ENCODE peak calls at places on chromosomes 3 and 15, in ten cellular contexts. P is Panc1, V is AG09309, L is neural crest cell, U is hepatocyte, E is GM23338, C is cardiac fibroblast, B is left lung, I is breast epithelium, M is endothelial cell. W is an unnamed sample.

GRCh38 chr3:98681486-98681885 is 81.7 kb upstream of the ST3GAL6 start:
- DNase-seq in P (no peak), V (no peak), L (no peak), U (no peak), E (no peak), C (no peak), B (no peak), I (no peak), M (no peak), W (no peak)

GRCh38 chr3:108983051-108983450 is 29.4 kb upstream of the GUCA1C start:
- DNase-seq in P (no peak), V (no peak), L (no peak), U (no peak), E (no peak), C (no peak), B (no peak), I (no peak), M (no peak), W (no peak)

GRCh38 chr3:59605318-59605717 is 555.5 kb upstream of the CFAP20DC start:
- DNase-seq in P (no peak), V (no peak), L (no peak), U (no peak), E (no peak), C (no peak), B (no peak), I (no peak), M (no peak), W (no peak)

GRCh38 chr15:22831473-22831872 is 7.0 kb upstream of the NIPA2 start:
- DNase-seq in P (no peak), V (no peak), L (no peak), U (no peak), E (no peak), C (peak), B (no peak), I (no peak), M (no peak), W (no peak)

GRCh38 chr3:14200276-14200675 is 21.7 kb downstream of the LSM3 start:
- DNase-seq in P (no peak), V (no peak), L (no peak), U (no peak), E (no peak), C (no peak), B (no peak), I (no peak), M (no peak), W (no peak)

GRCh38 chr15:43277231-43277823 is 10.6 kb upstream of the TGM5 start:
- DNase-seq in P (no peak), V (no peak), L (no peak), U (no peak), E (no peak), C (no peak), B (no peak), I (peak), M (no peak), W (no peak)

GRCh38 chr3:61387817-61388216 is 136.6 kb upstream of the FHIT start:
- DNase-seq in P (no peak), V (no peak), L (no peak), U (no peak), E (no peak), C (no peak), B (no peak), I (no peak), M (no peak), W (no peak)

GRCh38 chr3:166764698-166765318 is 615.3 kb downstream of the ZBBX start:
- DNase-seq in P (no peak), V (no peak), L (no peak), U (no peak), E (no peak), C (no peak), B (no peak), I (no peak), M (no peak), W (no peak)

GRCh38 chr3:184727357-184728060 is 15.6 kb upstream of the MAGEF1 start:
- DNase-seq in P (no peak), V (no peak), L (peak), U (peak), E (peak), C (peak), B (no peak), I (no peak), M (peak), W (peak)

GRCh38 chr3:81492048-81492447 is 269.4 kb downstream of the GBE1 start:
- DNase-seq in P (no peak), V (peak), L (no peak), U (no peak), E (no peak), C (peak), B (no peak), I (no peak), M (no peak), W (no peak)

GRCh38 chr3:25297667-25298585 is 130.1 kb upstream of the RARB start:
- DNase-seq in P (no peak), V (no peak), L (no peak), U (no peak), E (peak), C (peak), B (no peak), I (no peak), M (no peak), W (peak)

GRCh38 chr3:188486126-188486525 is 332.2 kb downstream of the LPP start:
- DNase-seq in P (no peak), V (no peak), L (no peak), U (no peak), E (no peak), C (peak), B (no peak), I (no peak), M (no peak), W (no peak)

GRCh38 chr3:54999801-55000200 is 71.9 kb upstream of the LRTM1 start:
- DNase-seq in P (no peak), V (no peak), L (no peak), U (peak), E (no peak), C (peak), B (no peak), I (no peak), M (no peak), W (no peak)

GRCh38 chr3:151798476-151798875 is 15.4 kb upstream of the AADAC start:
- DNase-seq in P (no peak), V (no peak), L (no peak), U (no peak), E (no peak), C (peak), B (no peak), I (no peak), M (no peak), W (no peak)

GRCh38 chr3:127888564-127889107 is 26.4 kb upstream of the KBTBD12 start:
- DNase-seq in P (no peak), V (no peak), L (no peak), U (no peak), E (no peak), C (peak), B (no peak), I (no peak), M (no peak), W (no peak)

GRCh38 chr3:127889461-127889863 is 25.6 kb upstream of the KBTBD12 start:
- DNase-seq in P (no peak), V (peak), L (no peak), U (no peak), E (no peak), C (peak), B (no peak), I (no peak), M (no peak), W (no peak)

GRCh38 chr3:127886276-127886862 is 28.7 kb upstream of the KBTBD12 start:
- DNase-seq in P (no peak), V (no peak), L (no peak), U (no peak), E (no peak), C (no peak), B (no peak), I (no peak), M (no peak), W (no peak)

GRCh38 chr3:127887321-127887720 is 27.7 kb upstream of the KBTBD12 start:
- DNase-seq in P (no peak), V (no peak), L (no peak), U (no peak), E (no peak), C (peak), B (no peak), I (no peak), M (no peak), W (peak)

GRCh38 chr3:127889976-127890650 is 24.9 kb upstream of the KBTBD12 start:
- DNase-seq in P (no peak), V (no peak), L (no peak), U (peak), E (peak), C (peak), B (no peak), I (no peak), M (no peak), W (peak)
- TF ChIP-seq CTCF in P (no peak), V (no peak), L (peak), U (peak), E (no peak), C (peak), B (no peak), I (no peak), M (no peak), W (no peak)

GRCh38 chr15:36428102-36428845 is 151.2 kb upstream of the CDIN1 start:
- DNase-seq in P (peak), V (peak), L (no peak), U (peak), E (no peak), C (peak), B (no peak), I (no peak), M (no peak), W (no peak)
- TF ChIP-seq CTCF in P (no peak), V (peak), L (no peak), U (no peak), E (no peak), C (no peak), B (no peak), I (no peak), M (no peak), W (no peak)

GRCh38 chr3:51930439-51930838 is 11.3 kb downstream of the RRP9 start:
- DNase-seq in P (no peak), V (no peak), L (no peak), U (no peak), E (no peak), C (no peak), B (no peak), I (no peak), M (no peak), W (no peak)

GRCh38 chr3:51929420-51930003 is 12.2 kb downstream of the RRP9 start:
- DNase-seq in P (no peak), V (no peak), L (no peak), U (no peak), E (peak), C (no peak), B (no peak), I (no peak), M (no peak), W (no peak)

GRCh38 chr3:51928438-51928837 is 13.3 kb downstream of the RRP9 start:
- DNase-seq in P (no peak), V (no peak), L (no peak), U (no peak), E (no peak), C (no peak), B (no peak), I (no peak), M (no peak), W (no peak)

GRCh38 chr3:51931756-51932155 is 9.9 kb downstream of the RRP9 start:
- DNase-seq in P (no peak), V (no peak), L (no peak), U (no peak), E (no peak), C (no peak), B (no peak), I (no peak), M (no peak), W (no peak)

DNA sequence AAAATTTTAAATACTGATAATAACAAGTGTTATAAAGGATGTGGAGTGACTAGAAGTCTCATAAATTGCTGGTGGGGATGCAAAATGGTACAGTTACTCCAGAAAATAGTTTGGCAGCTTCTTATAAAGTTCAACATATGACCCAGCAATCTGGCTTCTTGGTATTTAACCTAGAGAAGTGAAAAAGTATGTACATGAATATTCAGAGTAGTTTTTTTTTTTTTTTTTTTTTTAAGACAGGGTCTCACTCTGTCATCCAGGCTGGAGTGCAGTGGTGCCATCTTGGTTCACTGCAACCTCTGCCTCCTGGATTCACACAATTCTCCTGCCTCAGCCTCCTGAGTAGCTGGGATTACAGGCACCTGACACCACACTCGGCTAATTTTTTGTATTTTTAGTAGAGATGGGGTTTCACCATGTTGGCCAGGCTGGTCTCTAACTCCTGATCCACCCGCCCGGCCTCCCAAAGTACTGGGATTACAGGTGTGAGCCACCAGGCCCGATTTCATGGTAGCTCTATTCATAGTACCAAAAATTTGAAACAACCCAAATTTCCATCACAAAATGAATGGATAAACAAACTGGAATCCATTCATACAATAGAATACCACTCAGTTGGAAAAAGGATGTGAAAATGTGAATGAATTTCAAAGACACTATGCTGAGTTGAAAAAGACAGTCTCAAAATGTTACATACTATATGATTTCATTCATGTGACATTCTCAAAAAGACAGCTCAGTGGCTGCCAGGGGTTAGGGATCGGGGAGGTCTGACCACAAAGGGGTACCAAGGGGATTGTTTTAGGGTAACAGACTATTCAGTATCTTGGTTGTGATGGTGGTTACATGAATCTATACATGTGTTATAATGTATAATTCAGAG is 14.4 kb downstream of the RRP9 start:
- DNase-seq in P (no peak), V (no peak), L (no peak), U (no peak), E (no peak), C (no peak), B (no peak), I (no peak), M (no peak), W (no peak)
- TF ChIP-seq CTCF in P (no peak), V (no peak), L (no peak), U (no peak), E (no peak), C (no peak), B (no peak), I (no peak), M (no peak), W (no peak)

DNA sequence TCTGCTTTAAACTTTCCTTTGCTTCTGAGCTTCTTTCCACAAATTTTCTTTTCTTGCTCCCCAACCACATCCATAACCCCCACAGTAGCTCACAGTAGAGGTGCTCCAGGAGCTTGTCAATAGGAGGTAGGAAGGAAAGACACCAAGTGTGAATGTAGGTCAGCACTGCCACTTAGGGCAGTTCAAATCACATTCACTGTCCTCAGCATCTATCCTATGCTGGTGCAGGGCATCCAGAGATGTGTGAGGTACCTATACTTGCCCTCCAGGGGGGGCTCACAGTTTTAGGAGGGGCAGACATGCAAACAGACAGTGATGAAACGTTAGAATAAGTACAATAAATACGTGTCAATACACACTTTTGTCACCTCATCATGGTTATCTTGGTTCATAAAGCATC is 1.5 kb upstream of the SPSB4 start:
- DNase-seq in P (no peak), V (no peak), L (no peak), U (no peak), E (peak), C (no peak), B (no peak), I (no peak), M (peak), W (no peak)
- TF ChIP-seq CTCF in P (peak), V (peak), L (peak), U (no peak), E (peak), C (no peak), B (no peak), I (no peak), M (peak), W (no peak)

GRCh38 chr3:49358884-49359225 is 702 bp upstream of the GPX1 start:
- DNase-seq in P (no peak), V (no peak), L (no peak), U (no peak), E (no peak), C (no peak), B (no peak), I (no peak), M (peak), W (no peak)

GRCh38 chr3:49358217-49358883 is at the start of gene GPX1:
- DNase-seq in P (peak), V (peak), L (peak), U (peak), E (peak), C (peak), B (peak), I (peak), M (peak), W (peak)

GRCh38 chr3:49353022-49353421 is 5.1 kb downstream of the GPX1 start:
- DNase-seq in P (no peak), V (no peak), L (no peak), U (no peak), E (no peak), C (no peak), B (no peak), I (no peak), M (no peak), W (no peak)

GRCh38 chr3:49359623-49360022 is 1.5 kb upstream of the GPX1 start:
- DNase-seq in P (no peak), V (no peak), L (no peak), U (no peak), E (no peak), C (no peak), B (no peak), I (no peak), M (no peak), W (no peak)

DNA sequence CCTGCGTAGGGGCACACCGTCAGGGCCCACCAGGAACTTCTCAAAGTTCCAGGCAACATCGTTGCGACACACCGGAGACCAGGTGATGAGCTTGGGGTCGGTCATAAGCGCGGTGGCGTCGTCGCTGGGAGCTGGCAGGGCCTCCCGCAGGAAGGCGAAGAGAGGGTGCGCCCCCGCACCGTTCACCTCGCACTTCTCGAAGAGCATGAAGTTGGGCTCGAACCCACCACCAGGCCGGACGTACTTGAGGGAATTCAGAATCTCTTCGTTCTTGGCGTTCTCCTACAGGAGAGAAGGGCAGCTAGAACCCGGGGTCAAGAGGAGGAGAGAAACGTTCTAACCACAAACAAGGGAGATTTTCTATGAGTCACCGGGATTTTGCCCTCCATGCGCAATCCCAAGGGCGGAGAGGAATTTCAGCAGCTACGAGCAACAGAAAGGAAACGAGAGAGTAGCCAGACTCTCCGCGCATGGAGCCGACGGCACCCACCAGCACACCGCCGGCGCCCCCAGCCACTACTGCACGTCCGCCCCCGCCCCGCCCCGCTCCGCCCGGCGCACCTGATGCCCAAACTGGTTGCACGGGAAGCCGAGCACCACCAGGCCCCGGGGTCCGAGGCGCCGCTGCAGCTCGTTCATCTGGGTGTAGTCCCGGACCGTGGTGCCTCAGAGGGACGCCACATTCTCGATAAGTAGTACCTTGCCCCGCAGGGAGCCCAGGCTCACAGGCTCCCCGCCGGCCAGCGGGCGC is 512 bp downstream of the GPX1 start:
- DNase-seq in P (no peak), V (peak), L (no peak), U (peak), E (peak), C (peak), B (peak), I (peak), M (peak), W (peak)
- TF ChIP-seq CTCF in P (no peak), V (no peak), L (no peak), U (no peak), E (no peak), C (no peak), B (no peak), I (no peak), M (no peak), W (no peak)

GRCh38 chr15:36879568-36880225 is 220.7 kb downstream of the MEIS2 start:
- DNase-seq in P (no peak), V (no peak), L (no peak), U (no peak), E (peak), C (no peak), B (no peak), I (no peak), M (no peak), W (no peak)

GRCh38 chr15:36878745-36879262 is 221.5 kb downstream of the MEIS2 start:
- DNase-seq in P (no peak), V (no peak), L (no peak), U (no peak), E (peak), C (no peak), B (no peak), I (no peak), M (no peak), W (no peak)

GRCh38 chr15:36877294-36877693 is 223.1 kb downstream of the MEIS2 start:
- DNase-seq in P (no peak), V (no peak), L (no peak), U (no peak), E (peak), C (no peak), B (no peak), I (no peak), M (no peak), W (no peak)

GRCh38 chr15:36880226-36880912 is 220.0 kb downstream of the MEIS2 start:
- DNase-seq in P (no peak), V (no peak), L (no peak), U (no peak), E (peak), C (no peak), B (no peak), I (no peak), M (no peak), W (no peak)

GRCh38 chr15:36877796-36878744 is 222.3 kb downstream of the MEIS2 start:
- DNase-seq in P (no peak), V (no peak), L (peak), U (no peak), E (peak), C (peak), B (no peak), I (no peak), M (no peak), W (peak)
- TF ChIP-seq CTCF in P (no peak), V (no peak), L (no peak), U (no peak), E (no peak), C (no peak), B (no peak), I (no peak), M (no peak), W (no peak)

DNA sequence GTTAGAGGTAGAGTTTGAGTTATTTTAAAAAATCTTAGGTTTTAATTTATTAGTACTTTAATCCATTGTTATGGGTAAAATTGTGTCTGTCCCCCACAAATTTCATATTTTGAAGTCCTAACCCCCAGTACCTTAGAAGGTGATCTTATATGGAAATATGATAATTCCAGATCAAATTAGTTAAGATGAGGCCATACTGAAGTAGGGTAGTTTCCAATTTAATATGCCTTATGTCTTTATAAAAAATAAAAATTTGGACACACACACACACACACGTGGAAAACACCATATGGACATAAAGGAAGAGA is 18.6 kb upstream of the ADGRG7 start:
- DNase-seq in P (no peak), V (no peak), L (no peak), U (no peak), E (no peak), C (no peak), B (no peak), I (no peak), M (no peak), W (no peak)
- TF ChIP-seq CTCF in P (peak), V (no peak), L (no peak), U (no peak), E (no peak), C (no peak), B (no peak), I (no peak), M (peak), W (no peak)

W was measured in GM12865.